ENCODE peak calls at places on chromosomes 7 and 10, in seven cellular contexts. L is tibial artery, V is heart right ventricle, D is colonic mucosa, J is transverse colon, W is SK-N-SH, H is psoas muscle. Z is an unnamed sample.

GRCh38 chr7:133815677-133816210 is 311.4 kb upstream of the LRGUK start:
- DNase-seq in L (no peak), V (no peak), D (no peak), J (no peak), W (no peak), H (no peak), Z (no peak)

GRCh38 chr10:27319752-27320561 is 79.4 kb upstream of the ACBD5 start:
- DNase-seq in L (peak; percentile 69), V (peak; percentile 50), D (peak; percentile 32), J (peak; percentile 49), W (peak; percentile 23), H (peak; percentile 74), Z (no peak)

GRCh38 chr10:120402358-120402757 is 54.7 kb upstream of the PLPP4 start:
- DNase-seq in L (no peak), V (no peak), D (no peak), J (no peak), W (no peak), H (no peak), Z (no peak)

GRCh38 chr10:49359349-49360231 is 36.3 kb downstream of the DRGX start:
- DNase-seq in L (no peak), V (peak; percentile 30), D (no peak), J (no peak), W (peak; percentile 85), H (no peak), Z (no peak)

GRCh38 chr7:46173526-46174191 is 252.6 kb upstream of the IGFBP3 start:
- DNase-seq in L (no peak), V (peak; percentile 67), D (no peak), J (no peak), W (no peak), H (no peak), Z (no peak)

GRCh38 chr7:139639563-139639962 is 116.1 kb downstream of the CLEC2L start:
- DNase-seq in L (no peak), V (no peak), D (no peak), J (no peak), W (no peak), H (no peak), Z (no peak)

GRCh38 chr7:4692055-4692454 is 10.0 kb downstream of the FOXK1 start:
- DNase-seq in L (no peak), V (no peak), D (no peak), J (no peak), W (no peak), H (no peak), Z (no peak)

GRCh38 chr10:101617102-101617823 is 29.1 kb downstream of the DPCD start:
- DNase-seq in L (no peak), V (no peak), D (no peak), J (no peak), W (peak; percentile 52), H (no peak), Z (no peak)

GRCh38 chr7:101250324-101250723 is 5.4 kb upstream of the FIS1 start:
- DNase-seq in L (no peak), V (no peak), D (no peak), J (no peak), W (no peak), H (no peak), Z (no peak)
- H3K4me3 ChIP-seq in L (no peak overlapping the region), V (no peak overlapping the region), D (no peak overlapping the region), J (no peak overlapping the region), W (no peak overlapping the region), H (no peak overlapping the region), Z (peak overlapping the region; percentile 87)

GRCh38 chr7:88315532-88315931 is 8.8 kb upstream of the STEAP4 start:
- DNase-seq in L (no peak), V (no peak), D (no peak), J (no peak), W (no peak), H (no peak), Z (no peak)
- H3K27ac ChIP-seq in L (no peak overlapping the region), V (no peak overlapping the region), D (no peak overlapping the region), J (no peak overlapping the region), W (no peak overlapping the region), H (no peak overlapping the region), Z (no peak overlapping the region)

GRCh38 chr10:47354162-47354561 is 6.0 kb downstream of the RBP3 start:
- DNase-seq in L (peak; percentile 37), V (no peak), D (no peak), J (no peak), W (no peak), H (peak; percentile 34), Z (no peak)
- TF ChIP-seq CTCF in L (no peak), V (no peak), D (no peak), J (no peak), W (peak; percentile 12), H (no peak), Z (peak; percentile 26)

GRCh38 chr7:33579117-33579516 is 326.2 kb upstream of the BMPER start:
- DNase-seq in L (no peak), V (no peak), D (no peak), J (no peak), W (no peak), H (no peak), Z (no peak)

GRCh38 chr7:33579561-33579960 is 325.8 kb upstream of the BMPER start:
- DNase-seq in L (no peak), V (no peak), D (no peak), J (no peak), W (no peak), H (no peak), Z (no peak)

GRCh38 chr7:33581239-33581638 is 324.1 kb upstream of the BMPER start:
- DNase-seq in L (no peak), V (no peak), D (no peak), J (no peak), W (no peak), H (no peak), Z (no peak)

GRCh38 chr7:33578166-33578565 is 327.2 kb upstream of the BMPER start:
- DNase-seq in L (no peak), V (no peak), D (no peak), J (no peak), W (no peak), H (no peak), Z (no peak)
- H3K4me3 ChIP-seq in L (no peak overlapping the region), V (no peak overlapping the region), D (no peak overlapping the region), J (no peak overlapping the region), W (no peak overlapping the region), H (no peak overlapping the region), Z (no peak overlapping the region)

GRCh38 chr7:80093349-80093748 is 41.3 kb upstream of the GNAI1 start:
- DNase-seq in L (no peak), V (no peak), D (no peak), J (no peak), W (no peak), H (no peak), Z (no peak)

GRCh38 chr7:80087051-80087767 is 47.4 kb upstream of the GNAI1 start:
- DNase-seq in L (no peak), V (no peak), D (no peak), J (no peak), W (no peak), H (no peak), Z (no peak)

GRCh38 chr7:80088705-80089104 is 45.9 kb upstream of the GNAI1 start:
- DNase-seq in L (no peak), V (no peak), D (no peak), J (no peak), W (no peak), H (no peak), Z (no peak)

GRCh38 chr7:80087768-80088170 is 46.9 kb upstream of the GNAI1 start:
- DNase-seq in L (no peak), V (no peak), D (no peak), J (no peak), W (no peak), H (no peak), Z (no peak)

DNA sequence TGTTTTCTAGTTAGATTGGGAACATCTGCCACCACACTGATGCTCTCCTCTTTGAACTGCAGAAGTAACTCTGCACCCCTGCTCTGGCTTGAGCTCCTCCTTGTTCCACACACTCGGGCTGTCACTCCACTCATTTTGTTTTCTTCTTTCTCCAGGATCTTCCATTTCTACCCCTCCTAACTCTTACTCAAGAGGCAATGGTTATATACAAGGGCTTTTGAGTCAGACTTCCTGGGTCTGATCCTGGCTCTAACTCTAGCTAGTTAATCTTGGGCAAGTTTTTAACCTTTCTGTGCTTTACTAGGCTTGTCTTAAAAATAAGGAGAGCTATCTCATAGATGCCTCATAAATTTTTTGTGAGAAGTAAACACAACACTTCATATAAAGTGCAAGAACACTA is 45.3 kb upstream of the GNAI1 start:
- DNase-seq in L (no peak), V (no peak), D (no peak), J (no peak), W (no peak), H (no peak), Z (no peak)
- H3K27ac ChIP-seq in L (no peak overlapping the region), V (no peak overlapping the region), D (no peak overlapping the region), J (no peak overlapping the region), W (no peak overlapping the region), H (no peak overlapping the region), Z (no peak overlapping the region)

Z was measured in dorsolateral prefrontal cortex.